ENCODE peak calls at places on chromosomes 7 and 10, in ten cellular contexts. One of them, this sample, is unnamed.

GRCh38 chr10:122112625-122113160 is 123.7 kb downstream of the TACC2 start:
- DNase-seq in cardiac fibroblast: peak; percentile 93
- DNase-seq in astrocyte of the spinal cord: peak; percentile 95
- DNase-seq in GM12878: no peak
- DNase-seq in PC-3: peak; percentile 86
- DNase-seq in IMR-90: peak; percentile 96
- DNase-seq in body of pancreas: peak; percentile 90
- DNase-seq in HCT116: peak; percentile 72
- DNase-seq in DND-41: no peak
- DNase-seq in fibroblast of villous mesenchyme: peak; percentile 97
- DNase-seq in this sample: no peak

GRCh38 chr10:112912441-112912911 is 37.6 kb upstream of the TCF7L2 start:
- DNase-seq in astrocyte of the spinal cord: no peak
- DNase-seq in cardiac fibroblast: peak; percentile 73
- DNase-seq in body of pancreas: no peak
- DNase-seq in HCT116: peak; percentile 66
- DNase-seq in PC-3: peak; percentile 26
- DNase-seq in fibroblast of villous mesenchyme: peak; percentile 7
- DNase-seq in IMR-90: peak; percentile 25
- DNase-seq in GM12878: no peak
- DNase-seq in DND-41: no peak
- DNase-seq in this sample: no peak

GRCh38 chr7:35716038-35716803 is 21.3 kb upstream of the HERPUD2 start:
- DNase-seq in DND-41: no peak
- DNase-seq in body of pancreas: peak; percentile 48
- DNase-seq in GM12878: no peak
- DNase-seq in HCT116: no peak
- DNase-seq in fibroblast of villous mesenchyme: peak; percentile 92
- DNase-seq in IMR-90: peak; percentile 54
- DNase-seq in PC-3: no peak
- DNase-seq in astrocyte of the spinal cord: no peak
- DNase-seq in cardiac fibroblast: no peak
- DNase-seq in this sample: no peak

GRCh38 chr7:28986028-28986427 is 27.9 kb upstream of the TRIL start:
- DNase-seq in astrocyte of the spinal cord: no peak
- DNase-seq in DND-41: no peak
- DNase-seq in GM12878: no peak
- DNase-seq in fibroblast of villous mesenchyme: no peak
- DNase-seq in cardiac fibroblast: no peak
- DNase-seq in HCT116: no peak
- DNase-seq in IMR-90: no peak
- DNase-seq in body of pancreas: no peak
- DNase-seq in PC-3: no peak
- DNase-seq in this sample: no peak

GRCh38 chr7:70143089-70144044 is 545.1 kb downstream of the AUTS2 start:
- DNase-seq in HCT116: no peak
- DNase-seq in body of pancreas: peak; percentile 2
- DNase-seq in GM12878: no peak
- DNase-seq in astrocyte of the spinal cord: peak; percentile 31
- DNase-seq in fibroblast of villous mesenchyme: peak; percentile 29
- DNase-seq in IMR-90: no peak
- DNase-seq in cardiac fibroblast: no peak
- DNase-seq in DND-41: no peak
- DNase-seq in PC-3: no peak
- DNase-seq in this sample: no peak

GRCh38 chr10:25641576-25641975 is 292.5 kb upstream of the MYO3A start:
- DNase-seq in DND-41: no peak
- DNase-seq in HCT116: no peak
- DNase-seq in astrocyte of the spinal cord: no peak
- DNase-seq in PC-3: no peak
- DNase-seq in IMR-90: no peak
- DNase-seq in GM12878: no peak
- DNase-seq in cardiac fibroblast: no peak
- DNase-seq in body of pancreas: no peak
- DNase-seq in fibroblast of villous mesenchyme: no peak
- DNase-seq in this sample: no peak

GRCh38 chr10:132714906-132715790 is 70.8 kb downstream of the NKX6-2 start:
- DNase-seq in PC-3: no peak
- DNase-seq in body of pancreas: no peak
- DNase-seq in HCT116: no peak
- DNase-seq in fibroblast of villous mesenchyme: no peak
- DNase-seq in IMR-90: no peak
- DNase-seq in cardiac fibroblast: no peak
- DNase-seq in GM12878: no peak
- DNase-seq in DND-41: no peak
- DNase-seq in astrocyte of the spinal cord: peak; percentile 22
- DNase-seq in this sample: no peak

GRCh38 chr7:138625849-138626230 is 75.3 kb downstream of the SVOPL start:
- DNase-seq in DND-41: peak; percentile 50
- DNase-seq in body of pancreas: no peak
- DNase-seq in PC-3: no peak
- DNase-seq in fibroblast of villous mesenchyme: no peak
- DNase-seq in GM12878: no peak
- DNase-seq in cardiac fibroblast: no peak
- DNase-seq in IMR-90: no peak
- DNase-seq in HCT116: no peak
- DNase-seq in astrocyte of the spinal cord: no peak
- DNase-seq in this sample: no peak

GRCh38 chr10:80537705-80538480 is at the start of gene SH2D4B:
- DNase-seq in DND-41: no peak
- DNase-seq in fibroblast of villous mesenchyme: no peak
- DNase-seq in HCT116: no peak
- DNase-seq in astrocyte of the spinal cord: no peak
- DNase-seq in body of pancreas: no peak
- DNase-seq in IMR-90: no peak
- DNase-seq in GM12878: no peak
- DNase-seq in cardiac fibroblast: no peak
- DNase-seq in PC-3: no peak
- DNase-seq in this sample: no peak

GRCh38 chr10:80538481-80539185 is 931 bp downstream of the SH2D4B start:
- DNase-seq in astrocyte of the spinal cord: no peak
- DNase-seq in PC-3: no peak
- DNase-seq in IMR-90: no peak
- DNase-seq in GM12878: no peak
- DNase-seq in DND-41: no peak
- DNase-seq in HCT116: no peak
- DNase-seq in fibroblast of villous mesenchyme: no peak
- DNase-seq in cardiac fibroblast: no peak
- DNase-seq in body of pancreas: no peak
- DNase-seq in this sample: no peak

GRCh38 chr10:80537086-80537704 is 507 bp upstream of the SH2D4B start:
- DNase-seq in GM12878: no peak
- DNase-seq in astrocyte of the spinal cord: no peak
- DNase-seq in PC-3: no peak
- DNase-seq in body of pancreas: no peak
- DNase-seq in fibroblast of villous mesenchyme: peak; percentile 9
- DNase-seq in HCT116: no peak
- DNase-seq in DND-41: no peak
- DNase-seq in cardiac fibroblast: no peak
- DNase-seq in IMR-90: no peak
- DNase-seq in this sample: no peak

GRCh38 chr10:80536361-80536835 is 1.3 kb upstream of the SH2D4B start:
- DNase-seq in fibroblast of villous mesenchyme: no peak
- DNase-seq in PC-3: no peak
- DNase-seq in HCT116: no peak
- DNase-seq in IMR-90: no peak
- DNase-seq in DND-41: no peak
- DNase-seq in GM12878: no peak
- DNase-seq in cardiac fibroblast: no peak
- DNase-seq in astrocyte of the spinal cord: no peak
- DNase-seq in body of pancreas: no peak
- DNase-seq in this sample: no peak

GRCh38 chr10:80535671-80536360 is 1.9 kb upstream of the SH2D4B start:
- DNase-seq in PC-3: no peak
- DNase-seq in GM12878: no peak
- DNase-seq in IMR-90: no peak
- DNase-seq in DND-41: no peak
- DNase-seq in astrocyte of the spinal cord: no peak
- DNase-seq in fibroblast of villous mesenchyme: peak; percentile 50
- DNase-seq in body of pancreas: peak; percentile 78
- DNase-seq in cardiac fibroblast: peak; percentile 28
- DNase-seq in HCT116: peak; percentile 48
- DNase-seq in this sample: peak; percentile 87
- H3K4me3 ChIP-seq in PC-3: no peak overlapping the region
- H3K4me3 ChIP-seq in GM12878: peak overlapping the region; percentile 83
- H3K4me3 ChIP-seq in IMR-90: no peak overlapping the region
- H3K4me3 ChIP-seq in DND-41: no peak overlapping the region
- H3K4me3 ChIP-seq in astrocyte of the spinal cord: peak overlapping the region; percentile 4
- H3K4me3 ChIP-seq in fibroblast of villous mesenchyme: peak overlapping the region; percentile 56
- H3K4me3 ChIP-seq in body of pancreas: peak overlapping the region; percentile 31
- H3K4me3 ChIP-seq in cardiac fibroblast: no peak overlapping the region
- H3K4me3 ChIP-seq in HCT116: peak overlapping the region; percentile 83
- H3K4me3 ChIP-seq in this sample: peak overlapping the region; percentile 35

DNA sequence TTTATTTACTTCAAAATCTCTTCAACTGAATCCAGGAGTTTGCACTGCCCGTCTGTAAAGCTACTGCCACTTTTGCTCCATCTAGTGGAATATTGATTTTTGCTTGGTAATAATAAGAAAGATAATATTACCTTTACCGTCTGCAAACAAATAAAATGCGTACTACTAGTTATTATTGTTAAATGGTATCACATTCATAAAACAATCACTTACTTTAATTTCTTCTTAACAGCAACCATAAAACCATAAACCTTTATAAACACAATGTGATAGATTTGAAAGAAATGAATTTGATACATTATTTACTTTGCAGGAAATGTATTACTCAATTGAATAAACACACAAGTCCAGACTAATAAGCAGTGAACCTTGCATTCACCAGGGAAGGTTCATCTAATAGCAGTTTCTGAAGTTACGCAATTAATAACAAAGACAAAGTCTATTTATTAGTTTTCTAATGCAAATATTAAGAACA is 6.4 kb downstream of the AGMO start:
- DNase-seq in IMR-90: peak; percentile 23
- DNase-seq in cardiac fibroblast: peak; percentile 85
- DNase-seq in DND-41: no peak
- DNase-seq in body of pancreas: no peak
- DNase-seq in GM12878: no peak
- DNase-seq in HCT116: no peak
- DNase-seq in astrocyte of the spinal cord: peak; percentile 34
- DNase-seq in fibroblast of villous mesenchyme: peak; percentile 25
- DNase-seq in PC-3: peak; percentile 27
- DNase-seq in this sample: no peak
- TF ChIP-seq CTCF in IMR-90: peak; percentile 36
- TF ChIP-seq CTCF in cardiac fibroblast: peak; percentile 24
- TF ChIP-seq CTCF in DND-41: no peak
- TF ChIP-seq CTCF in body of pancreas: no peak
- TF ChIP-seq CTCF in GM12878: no peak
- TF ChIP-seq CTCF in HCT116: no peak
- TF ChIP-seq CTCF in astrocyte of the spinal cord: peak; percentile 41
- TF ChIP-seq CTCF in fibroblast of villous mesenchyme: no peak
- TF ChIP-seq CTCF in PC-3: peak; percentile 49
- TF ChIP-seq CTCF in this sample: no peak

DNA sequence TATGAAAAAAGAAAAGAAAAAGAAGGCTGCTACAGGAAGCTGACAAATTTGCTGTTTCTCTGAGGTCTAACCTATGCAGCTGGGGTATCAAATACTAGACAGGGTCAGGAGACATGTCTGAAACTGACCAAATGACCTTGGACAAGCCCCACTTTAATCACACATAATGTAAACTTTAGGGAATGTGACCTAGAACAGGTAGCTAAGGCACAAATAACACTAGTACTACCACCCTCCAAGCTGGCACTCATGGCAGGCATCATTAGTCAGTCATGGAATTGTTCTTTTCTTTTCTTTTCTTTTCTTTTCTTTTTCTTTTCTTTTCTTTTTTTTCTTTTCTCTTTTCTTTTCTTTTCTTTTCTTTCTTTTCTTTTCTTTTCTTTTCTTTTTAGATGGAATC is 250.4 kb downstream of the KCNMA1 start:
- DNase-seq in astrocyte of the spinal cord: no peak
- DNase-seq in DND-41: no peak
- DNase-seq in fibroblast of villous mesenchyme: no peak
- DNase-seq in IMR-90: no peak
- DNase-seq in GM12878: no peak
- DNase-seq in body of pancreas: no peak
- DNase-seq in HCT116: no peak
- DNase-seq in PC-3: no peak
- DNase-seq in cardiac fibroblast: no peak
- DNase-seq in this sample: no peak
- H3K4me3 ChIP-seq in astrocyte of the spinal cord: no peak overlapping the region
- H3K4me3 ChIP-seq in DND-41: no peak overlapping the region
- H3K4me3 ChIP-seq in fibroblast of villous mesenchyme: no peak overlapping the region
- H3K4me3 ChIP-seq in IMR-90: no peak overlapping the region
- H3K4me3 ChIP-seq in GM12878: no peak overlapping the region
- H3K4me3 ChIP-seq in body of pancreas: no peak overlapping the region
- H3K4me3 ChIP-seq in HCT116: no peak overlapping the region
- H3K4me3 ChIP-seq in PC-3: peak overlapping the region; percentile 8
- H3K4me3 ChIP-seq in cardiac fibroblast: no peak overlapping the region
- H3K4me3 ChIP-seq in this sample: no peak overlapping the region

GRCh38 chr7:151077705-151078232 is 2.8 kb downstream of the FASTK start:
- DNase-seq in HCT116: no peak
- DNase-seq in PC-3: no peak
- DNase-seq in cardiac fibroblast: no peak
- DNase-seq in DND-41: no peak
- DNase-seq in IMR-90: no peak
- DNase-seq in fibroblast of villous mesenchyme: no peak
- DNase-seq in astrocyte of the spinal cord: no peak
- DNase-seq in GM12878: no peak
- DNase-seq in body of pancreas: no peak
- DNase-seq in this sample: no peak

GRCh38 chr7:151075978-151076426 is 4.6 kb downstream of the FASTK start:
- DNase-seq in cardiac fibroblast: no peak
- DNase-seq in DND-41: no peak
- DNase-seq in astrocyte of the spinal cord: no peak
- DNase-seq in IMR-90: no peak
- DNase-seq in body of pancreas: no peak
- DNase-seq in GM12878: no peak
- DNase-seq in HCT116: no peak
- DNase-seq in fibroblast of villous mesenchyme: no peak
- DNase-seq in PC-3: no peak
- DNase-seq in this sample: no peak

GRCh38 chr7:151075662-151075971 is 5.0 kb downstream of the FASTK start:
- DNase-seq in body of pancreas: no peak
- DNase-seq in astrocyte of the spinal cord: no peak
- DNase-seq in fibroblast of villous mesenchyme: no peak
- DNase-seq in DND-41: no peak
- DNase-seq in GM12878: no peak
- DNase-seq in PC-3: no peak
- DNase-seq in cardiac fibroblast: no peak
- DNase-seq in IMR-90: no peak
- DNase-seq in HCT116: no peak
- DNase-seq in this sample: no peak

GRCh38 chr7:151078233-151079040 is 2.2 kb downstream of the FASTK start:
- DNase-seq in fibroblast of villous mesenchyme: peak; percentile 68
- DNase-seq in astrocyte of the spinal cord: no peak
- DNase-seq in cardiac fibroblast: peak; percentile 48
- DNase-seq in PC-3: no peak
- DNase-seq in body of pancreas: no peak
- DNase-seq in HCT116: no peak
- DNase-seq in DND-41: peak; percentile 30
- DNase-seq in IMR-90: no peak
- DNase-seq in GM12878: no peak
- DNase-seq in this sample: no peak

DNA sequence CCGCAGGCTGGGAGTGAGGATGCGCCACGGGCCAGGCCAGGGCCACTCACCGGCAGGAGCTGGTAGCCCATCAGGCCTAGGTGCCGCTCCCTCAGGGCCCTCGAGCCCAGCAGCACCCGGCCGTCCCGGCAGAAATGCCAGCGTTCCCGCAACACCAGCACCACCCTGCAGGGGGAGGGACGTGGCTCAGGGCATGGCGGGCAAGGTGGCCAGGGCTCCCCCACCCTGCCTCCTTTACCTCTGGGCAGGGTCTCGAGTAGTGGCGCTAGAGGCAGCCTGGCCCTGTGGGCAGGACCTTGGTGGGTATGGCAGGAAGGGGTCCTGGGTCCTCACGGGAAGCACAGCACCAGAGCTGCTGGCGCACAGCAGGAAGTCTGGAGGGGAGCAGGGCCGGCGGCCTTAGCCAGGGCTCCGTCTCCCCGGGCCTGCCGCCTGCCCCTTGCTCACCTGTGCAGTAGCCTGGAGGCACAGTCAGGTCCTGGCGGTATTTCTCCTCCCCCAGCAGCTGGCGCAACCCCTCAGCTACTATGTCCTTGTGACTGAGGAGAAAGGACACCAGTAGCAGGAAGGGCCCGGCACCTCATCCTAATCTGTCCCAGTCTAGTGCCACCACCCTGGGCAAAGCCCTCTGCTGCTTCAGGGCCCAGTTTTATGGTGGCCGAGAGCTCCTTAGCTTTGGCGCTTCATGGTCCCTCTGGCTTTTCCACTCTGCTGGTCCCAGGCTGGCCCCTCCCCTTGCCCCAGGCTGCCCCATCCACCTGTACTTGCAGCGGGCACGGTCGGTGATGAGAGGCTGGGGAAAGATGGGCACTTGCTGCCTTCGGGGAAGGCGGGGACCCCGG is 3.5 kb downstream of the FASTK start:
- DNase-seq in HCT116: no peak
- DNase-seq in IMR-90: no peak
- DNase-seq in fibroblast of villous mesenchyme: no peak
- DNase-seq in GM12878: no peak
- DNase-seq in DND-41: peak; percentile 33
- DNase-seq in astrocyte of the spinal cord: no peak
- DNase-seq in PC-3: peak; percentile 43
- DNase-seq in body of pancreas: no peak
- DNase-seq in cardiac fibroblast: no peak
- DNase-seq in this sample: no peak
- TF ChIP-seq CTCF in HCT116: no peak
- TF ChIP-seq CTCF in IMR-90: peak; percentile 31
- TF ChIP-seq CTCF in fibroblast of villous mesenchyme: peak; percentile 43
- TF ChIP-seq CTCF in GM12878: peak; percentile 35
- TF ChIP-seq CTCF in DND-41: peak; percentile 47
- TF ChIP-seq CTCF in astrocyte of the spinal cord: peak; percentile 48
- TF ChIP-seq CTCF in PC-3: peak; percentile 49
- TF ChIP-seq CTCF in body of pancreas: peak; percentile 8
- TF ChIP-seq CTCF in cardiac fibroblast: peak; percentile 47
- TF ChIP-seq CTCF in this sample: peak; percentile 30

This sample was measured in GM06990.